ENCODE peak calls at places on chromosomes 5 and 9, in five cellular contexts. L is HepG2, B is K562, A is HCT116, X is sigmoid colon. D is an unnamed sample. For H3K4me1, the result is how much of the 10 kb centered on the place peaks cover.

GRCh38 chr9:124697326-124698200 is 73.5 kb downstream of the NR6A1 start:
- DNase-seq in L (no peak), B (no peak), A (no peak), X (no peak), D (no peak)

GRCh38 chr5:37950436-37950835 is 110.6 kb upstream of the GDNF start:
- DNase-seq in L (no peak), X (no peak), B (no peak), A (no peak), D (no peak)

GRCh38 chr5:79962580-79963222 is 28.4 kb downstream of the MTX3 start:
- DNase-seq in X (no peak), L (no peak), B (no peak), A (no peak), D (no peak)

GRCh38 chr5:142618125-142618524 is 67.8 kb downstream of the FGF1 start:
- DNase-seq in A (no peak), B (no peak), L (no peak), X (no peak), D (no peak)

GRCh38 chr5:73902327-73903051 is 276.5 kb downstream of the ARHGEF28 start:
- DNase-seq in B (peak), X (no peak), A (peak), L (peak), D (no peak)

GRCh38 chr5:125005287-125005686 is 258.8 kb upstream of the ZNF608 start:
- DNase-seq in B (no peak), A (no peak), L (no peak), X (no peak), D (no peak)

GRCh38 chr9:135851748-135852147 is 55.6 kb downstream of the CAMSAP1 start:
- DNase-seq in X (no peak), B (no peak), L (no peak), A (no peak), D (no peak)

GRCh38 chr5:131280417-131280816 is 16.6 kb downstream of the CDC42SE2 start:
- DNase-seq in L (no peak), X (no peak), B (no peak), A (no peak), D (no peak)

GRCh38 chr5:1312993-1313833 is 18.3 kb upstream of the TERT start:
- DNase-seq in X (peak), A (no peak), L (no peak), B (no peak), D (peak)

GRCh38 chr5:150156540-150156939 is 895 bp upstream of the PDGFRB start:
- DNase-seq in X (no peak), L (no peak), A (no peak), B (no peak), D (no peak)
- H3K4me1 ChIP-seq in X (under half), L (half or more), A (under half), B (under half), D (under half)

GRCh38 chr9:131349881-131350563 is 43.9 kb upstream of the PRRC2B start:
- DNase-seq in L (peak), X (peak), A (peak), B (peak), D (peak)
- TF ChIP-seq POLR2AphosphoS5 in L (no peak), X (no peak), A (no peak), B (no peak), D (no peak)

DNA sequence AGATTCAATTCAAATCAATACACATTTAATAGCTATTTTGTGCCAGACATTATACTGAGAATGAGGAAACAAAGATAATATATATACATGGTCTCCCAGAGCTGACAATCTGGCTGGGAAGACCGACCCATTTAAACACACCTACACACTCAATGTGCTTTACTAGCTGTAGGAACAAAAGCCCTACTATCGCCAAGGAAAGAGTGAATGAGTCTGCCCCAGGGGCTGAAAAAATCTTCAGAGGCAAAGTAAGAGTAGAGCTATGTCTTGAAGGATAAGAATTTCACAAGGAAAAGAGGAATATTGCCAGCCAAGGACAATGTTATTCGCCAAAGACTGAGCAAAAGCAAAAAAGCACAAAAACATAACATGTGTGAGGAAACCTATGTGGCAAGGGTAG is 6.6 kb downstream of the PFDN1 start:
- DNase-seq in L (no peak), X (no peak), B (no peak), A (no peak), D (no peak)
- H3K4me1 ChIP-seq in L (half or more), X (half or more), B (under half), A (under half), D (under half)

GRCh38 chr9:108133101-108133500 is 643.5 kb upstream of the KLF4 start:
- DNase-seq in L (no peak), X (no peak), A (no peak), B (no peak), D (no peak)

GRCh38 chr9:108133680-108134079 is 644.1 kb upstream of the KLF4 start:
- DNase-seq in X (no peak), L (no peak), A (no peak), B (no peak), D (no peak)

GRCh38 chr9:108134501-108135128 is 645.0 kb upstream of the KLF4 start:
- DNase-seq in A (no peak), X (no peak), L (no peak), B (no peak), D (no peak)

GRCh38 chr9:108125541-108125940 is 636.0 kb upstream of the KLF4 start:
- DNase-seq in A (no peak), B (peak), L (no peak), X (no peak), D (no peak)

DNA sequence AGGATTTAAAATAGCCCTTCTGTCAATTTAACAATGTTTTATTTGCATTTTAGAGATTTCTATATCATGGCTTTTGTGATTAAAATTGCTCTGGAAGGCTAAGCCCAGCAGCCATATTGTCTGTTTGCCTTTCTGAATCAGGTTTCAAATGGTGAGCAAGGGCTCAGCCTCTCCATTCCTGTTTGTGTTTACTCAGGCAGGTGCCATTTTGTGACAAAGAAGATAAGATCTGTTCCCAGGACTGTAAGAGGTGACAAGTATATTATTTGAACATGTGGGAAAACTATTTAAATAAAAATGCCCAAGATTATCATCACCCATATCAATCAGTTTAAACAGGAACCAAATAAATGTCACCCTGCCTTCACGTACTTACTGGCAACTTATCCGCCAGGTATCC is 641.3 kb upstream of the KLF4 start:
- DNase-seq in L (no peak), X (no peak), B (no peak), A (no peak), D (no peak)
- TF ChIP-seq POLR2AphosphoS5 in L (no peak), X (no peak), B (no peak), A (no peak), D (no peak)

D was measured in transverse colon.